ENCODE peak calls at places on chromosome 12, in nine cellular contexts. Q, R, M, N, A, I, K, O and J are unnamed samples.
A peak's percentile ranks its signal among the peaks of the same experiment; 100 is the strongest.

GRCh38 chr12:116400671-116401357 is 123.3 kb upstream of the MED13L start:
- DNase-seq in N (no peak), I (no peak), Q (no peak), M (no peak), A (no peak), O (no peak), R (no peak), K (no peak), J (no peak)

GRCh38 chr12:96466939-96467751 is 22.2 kb upstream of the CFAP54 start:
- DNase-seq in N (no peak), M (peak; percentile 66), R (no peak), Q (no peak), A (no peak), O (peak; percentile 69), K (no peak), I (peak; percentile 45), J (no peak)

GRCh38 chr12:123655420-123655819 is 15.5 kb upstream of the TCTN2 start:
- DNase-seq in O (no peak), I (no peak), K (no peak), A (no peak), Q (no peak), M (no peak), R (no peak), N (no peak), J (peak; percentile 34)

GRCh38 chr12:55789171-55789570 is 28.4 kb downstream of the SARNP start:
- DNase-seq in K (no peak), Q (no peak), I (no peak), R (no peak), O (no peak), A (no peak), M (no peak), N (no peak), J (no peak)

GRCh38 chr12:29962276-29963035 is 178.7 kb upstream of the TMTC1 start:
- DNase-seq in I (no peak), M (no peak), A (no peak), N (no peak), R (no peak), Q (no peak), K (no peak), O (no peak), J (no peak)

GRCh38 chr12:78146365-78146772 is 315.7 kb downstream of the NAV3 start:
- DNase-seq in R (peak; percentile 27), K (peak; percentile 42), O (peak; percentile 4), Q (peak; percentile 63), I (peak; percentile 75), N (peak; percentile 24), A (peak; percentile 13), M (peak; percentile 47), J (peak; percentile 61)

GRCh38 chr12:80053048-80053790 is 46.1 kb upstream of the OTOGL start:
- DNase-seq in N (no peak), M (peak; percentile 96), I (peak; percentile 96), R (no peak), K (no peak), A (no peak), O (peak; percentile 70), Q (no peak), J (no peak)

GRCh38 chr12:27504506-27504905 is 19.5 kb upstream of the PPFIBP1 start:
- DNase-seq in R (no peak), K (no peak), N (no peak), A (no peak), M (peak; percentile 55), Q (no peak), I (peak; percentile 66), O (no peak), J (no peak)

GRCh38 chr12:64624035-64624434 is 13.7 kb downstream of the RASSF3 start:
- DNase-seq in R (no peak), A (no peak), Q (peak; percentile 54), K (no peak), I (no peak), N (no peak), O (no peak), M (no peak), J (no peak)

GRCh38 chr12:64621257-64621942 is 11.1 kb downstream of the RASSF3 start:
- DNase-seq in N (no peak), Q (no peak), K (no peak), I (peak; percentile 43), M (peak; percentile 58), A (no peak), O (peak; percentile 25), R (no peak), J (peak; percentile 91)

GRCh38 chr12:64616221-64616620 is 5.9 kb downstream of the RASSF3 start:
- DNase-seq in Q (no peak), I (peak; percentile 31), R (no peak), M (peak; percentile 70), N (no peak), A (no peak), K (no peak), O (no peak), J (no peak)

DNA sequence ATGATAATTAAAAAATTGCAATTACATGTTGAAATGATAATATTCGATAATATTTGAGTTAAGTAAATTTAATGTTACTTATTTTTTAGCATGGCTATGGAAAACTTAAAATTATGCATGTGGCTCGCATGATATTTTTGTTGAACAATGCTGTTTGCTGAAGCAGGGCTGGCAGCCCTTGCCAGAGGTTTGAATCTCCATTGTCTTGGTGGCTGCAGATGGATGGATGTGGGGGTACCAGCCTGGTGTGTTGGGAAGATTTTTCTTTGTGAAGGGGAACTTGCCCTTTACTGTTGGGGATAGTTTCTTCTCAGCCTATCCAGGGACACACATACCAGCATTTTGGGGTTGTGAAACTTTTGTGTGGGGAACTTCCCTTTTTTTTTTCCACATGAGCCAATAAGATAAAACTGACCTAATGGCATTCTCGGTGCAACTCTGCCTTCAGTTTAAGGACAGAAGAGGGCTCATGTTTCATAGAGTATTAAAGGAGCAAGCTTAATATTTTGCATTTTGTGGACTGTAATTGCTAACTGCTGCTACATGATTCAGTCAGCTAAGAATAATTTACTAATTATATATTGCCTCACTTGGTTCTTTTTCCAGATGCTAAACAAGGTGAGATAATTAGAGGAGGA is 8.8 kb downstream of the RASSF3 start:
- DNase-seq in R (no peak), Q (no peak), A (peak; percentile 76), N (no peak), I (peak; percentile 66), M (peak; percentile 37), O (peak; percentile 37), K (peak; percentile 14), J (peak; percentile 82)
- H3K4me1 ChIP-seq in R (peaks cover 16% of the 10 kb centered on the region), Q (peaks cover 18% of the 10 kb centered on the region), A (peaks cover 4% of the 10 kb centered on the region), N (peaks cover 2% of the 10 kb centered on the region), I (peaks cover 17% of the 10 kb centered on the region), M (peaks cover 14% of the 10 kb centered on the region), O (peaks cover 6% of the 10 kb centered on the region), K (peaks cover 7% of the 10 kb centered on the region), J (peaks cover 79% of the 10 kb centered on the region)

GRCh38 chr12:121129705-121130147 is 3.0 kb upstream of the P2RX7 start:
- DNase-seq in N (no peak), Q (no peak), I (no peak), A (no peak), R (no peak), M (no peak), O (no peak), K (peak; percentile 8), J (no peak)
- H3K4me2 ChIP-seq in N (no peak overlapping the region), Q (no peak overlapping the region), I (no peak overlapping the region), A (no peak overlapping the region), R (no peak overlapping the region), M (no peak overlapping the region), O (no peak overlapping the region), K (peak overlapping the region; percentile 81), J (peak overlapping the region; percentile 54)

GRCh38 chr12:111408116-111408440 is 2.4 kb downstream of the SH2B3 start:
- DNase-seq in O (no peak), Q (no peak), A (peak; percentile 33), N (no peak), I (peak; percentile 24), M (no peak), R (no peak), K (no peak), J (no peak)

GRCh38 chr12:111408686-111409402 is 3.1 kb downstream of the SH2B3 start:
- DNase-seq in A (no peak), R (no peak), N (no peak), Q (no peak), M (no peak), K (no peak), I (peak; percentile 28), O (no peak), J (peak; percentile 28)

GRCh38 chr12:111405856-111406473 is at the start of gene SH2B3:
- DNase-seq in R (no peak), K (no peak), O (no peak), M (peak; percentile 59), Q (no peak), A (no peak), I (peak; percentile 89), N (no peak), J (no peak)

GRCh38 chr12:111406474-111407370 is 999 bp downstream of the SH2B3 start:
- DNase-seq in A (peak; percentile 35), Q (no peak), N (no peak), I (peak; percentile 23), K (peak; percentile 13), R (no peak), M (no peak), O (no peak), J (peak; percentile 48)

DNA sequence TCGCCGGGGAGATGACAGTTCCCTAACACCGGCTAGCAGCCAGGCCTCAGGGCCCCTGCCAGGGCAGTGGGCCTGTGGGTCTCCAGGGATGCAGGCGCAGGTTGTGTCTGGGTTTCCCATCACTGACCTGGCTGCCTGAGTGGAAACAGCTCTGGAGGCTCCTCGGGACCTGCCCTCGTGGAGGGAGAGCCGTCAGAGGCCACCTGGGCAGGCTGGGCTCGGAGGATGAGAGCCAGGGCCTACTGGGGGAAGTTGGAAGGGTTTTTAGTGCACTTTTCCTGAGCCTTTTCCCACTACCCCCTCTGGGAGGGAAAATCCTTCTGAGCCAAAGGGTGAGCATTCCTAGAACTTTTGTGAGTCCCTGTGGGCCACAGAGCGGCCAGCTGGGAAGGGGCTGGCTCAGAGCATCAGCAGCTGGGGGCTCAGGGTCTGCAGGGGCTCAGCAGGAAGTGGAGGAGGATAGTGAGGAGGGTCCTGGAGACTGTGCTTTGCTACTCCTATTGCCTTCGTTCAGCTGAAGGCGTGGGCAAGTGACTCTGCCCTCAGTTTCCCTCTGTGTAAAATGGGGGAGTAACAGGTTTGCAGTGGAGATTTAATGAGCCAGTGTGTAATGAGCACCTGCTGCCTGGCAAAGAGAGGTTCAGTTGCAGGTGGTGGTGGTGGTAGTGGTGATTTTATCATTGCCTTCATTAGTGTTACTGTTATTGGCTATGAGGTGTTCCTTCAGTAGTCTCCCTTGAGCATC is 1.8 kb downstream of the SH2B3 start:
- DNase-seq in A (peak; percentile 30), K (no peak), O (no peak), N (no peak), Q (no peak), M (no peak), I (peak; percentile 31), R (no peak), J (peak; percentile 36)
- H3K79me2 ChIP-seq in A (peaks cover 68% of the 10 kb centered on the region), K (peaks cover 47% of the 10 kb centered on the region), O (peaks cover 67% of the 10 kb centered on the region), N (peaks cover 54% of the 10 kb centered on the region), Q (peaks cover 67% of the 10 kb centered on the region), M (peaks cover 65% of the 10 kb centered on the region), I (peaks cover 66% of the 10 kb centered on the region), R (peaks cover 40% of the 10 kb centered on the region), J (peaks cover 59% of the 10 kb centered on the region)

GRCh38 chr12:24880732-24881131 is 68.2 kb downstream of the BCAT1 start:
- DNase-seq in Q (no peak), R (no peak), O (no peak), M (peak; percentile 44), N (no peak), I (no peak), K (no peak), A (no peak), J (no peak)

GRCh38 chr12:24884911-24885310 is 64.0 kb downstream of the BCAT1 start:
- DNase-seq in K (no peak), O (no peak), R (no peak), I (no peak), Q (no peak), N (no peak), A (no peak), M (no peak), J (no peak)

GRCh38 chr12:24881227-24881626 is 67.7 kb downstream of the BCAT1 start:
- DNase-seq in A (no peak), O (no peak), K (no peak), M (peak; percentile 82), R (no peak), N (no peak), I (no peak), Q (no peak), J (no peak)

GRCh38 chr12:24879644-24880043 is 69.3 kb downstream of the BCAT1 start:
- DNase-seq in K (no peak), M (peak; percentile 26), A (no peak), Q (no peak), O (no peak), R (no peak), N (no peak), I (peak; percentile 50), J (no peak)

DNA sequence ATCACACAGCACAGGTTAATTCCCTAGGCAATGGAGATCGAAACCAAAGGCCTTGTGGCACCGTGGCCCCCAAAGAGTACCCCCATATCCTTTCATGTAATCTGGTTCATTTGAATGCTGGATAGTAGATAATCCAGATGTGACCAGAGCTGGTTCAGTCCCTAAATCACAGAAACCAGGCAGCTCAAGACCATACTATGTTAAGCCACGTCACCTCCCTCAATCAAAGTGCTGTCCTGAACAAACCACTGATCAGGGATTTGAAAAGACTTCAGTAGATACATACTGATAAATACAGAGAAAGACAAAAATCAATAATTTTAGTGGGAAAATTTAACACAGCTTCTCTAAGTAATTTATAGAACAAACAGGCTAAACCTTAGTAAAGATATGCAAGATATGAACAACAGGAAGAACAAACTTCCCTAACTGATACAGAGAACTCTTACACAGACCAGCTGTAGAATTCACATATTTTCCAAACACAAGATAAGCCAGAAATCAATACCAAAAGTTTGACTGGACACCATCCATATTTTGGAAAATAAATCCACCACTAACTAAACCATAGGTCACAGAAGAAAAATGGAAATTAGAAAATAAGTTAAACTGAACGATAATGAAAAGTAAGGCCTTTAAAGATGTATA is 67.1 kb downstream of the BCAT1 start:
- DNase-seq in O (no peak), N (no peak), Q (no peak), K (no peak), M (no peak), R (no peak), I (no peak), A (no peak), J (no peak)
- H3K4me1 ChIP-seq in O (no peaks in the 10 kb centered on the region), N (no peaks in the 10 kb centered on the region), Q (no peaks in the 10 kb centered on the region), K (no peaks in the 10 kb centered on the region), M (no peaks in the 10 kb centered on the region), R (no peaks in the 10 kb centered on the region), I (peaks cover 12% of the 10 kb centered on the region), A (no peaks in the 10 kb centered on the region), J (no peaks in the 10 kb centered on the region)